ENCODE peak calls at places on chromosomes 2 and 18, in four cellular contexts. S is head of caudate nucleus, P is fibroblast of the conjunctiva, U is non-pigmented ciliary epithelial cell. Z is an unnamed sample.

GRCh38 chr2:166091439-166091838 is 36.4 kb downstream of the SCN1A start:
- DNase-seq in P (no peak), S (no peak), U (no peak), Z (no peak)

GRCh38 chr2:17718689-17719088 is 34.9 kb downstream of the SMC6 start:
- DNase-seq in S (no peak), P (no peak), U (no peak), Z (no peak)

GRCh38 chr2:44805391-44805790 is 136.1 kb upstream of the SIX3 start:
- DNase-seq in S (no peak), P (no peak), U (no peak), Z (no peak)

GRCh38 chr18:22165049-22165602 is 4.3 kb upstream of the GATA6 start:
- DNase-seq in P (no peak), S (no peak), U (no peak), Z (no peak)

GRCh38 chr2:62287895-62288589 is 92.1 kb downstream of the B3GNT2 start:
- DNase-seq in S (no peak), U (no peak), P (peak; percentile 32), Z (no peak)

GRCh38 chr2:239692348-239692747 is 291.5 kb upstream of the HDAC4 start:
- DNase-seq in S (no peak), P (no peak), U (no peak), Z (no peak)

GRCh38 chr18:34742761-34743366 is 32.8 kb downstream of the DTNA start:
- DNase-seq in U (no peak), P (no peak), S (no peak), Z (no peak)

GRCh38 chr18:41703744-41704530 is 251.1 kb upstream of the PIK3C3 start:
- DNase-seq in S (no peak), P (no peak), U (no peak), Z (no peak)

Z was measured in astrocyte of the cerebellum.